ENCODE peak calls at places on chromosomes 7 and 10, in nine cellular contexts. One of them, this sample, is unnamed.

GRCh38 chr10:69892436-69893215 is 90.9 kb downstream of the COL13A1 start:
- DNase-seq in ovary: no peak
- DNase-seq in AG09309: no peak
- DNase-seq in nucleus accumbens: no peak
- DNase-seq in lower leg skin: no peak
- DNase-seq in stimulated activated CD4-positive, alpha-beta T cell treated with anti-CD3 and anti-CD28 coated beads, Interleukin-4, amount 100 ng/mL, for 1 hour: no peak
- DNase-seq in mesendoderm: no peak
- DNase-seq in HFF-Myc: no peak
- DNase-seq in non-pigmented ciliary epithelial cell: no peak
- DNase-seq in this sample: no peak

GRCh38 chr10:98331888-98332287 is 63.9 kb upstream of the LOXL4 start:
- DNase-seq in lower leg skin: no peak
- DNase-seq in stimulated activated CD4-positive, alpha-beta T cell treated with anti-CD3 and anti-CD28 coated beads, Interleukin-4, amount 100 ng/mL, for 1 hour: no peak
- DNase-seq in mesendoderm: peak; percentile 93
- DNase-seq in non-pigmented ciliary epithelial cell: no peak
- DNase-seq in HFF-Myc: no peak
- DNase-seq in ovary: no peak
- DNase-seq in AG09309: no peak
- DNase-seq in nucleus accumbens: no peak
- DNase-seq in this sample: no peak

GRCh38 chr7:97006146-97006950 is 995 bp downstream of the DLX6 start:
- DNase-seq in HFF-Myc: no peak
- DNase-seq in lower leg skin: peak; percentile 88
- DNase-seq in AG09309: no peak
- DNase-seq in stimulated activated CD4-positive, alpha-beta T cell treated with anti-CD3 and anti-CD28 coated beads, Interleukin-4, amount 100 ng/mL, for 1 hour: peak; percentile 37
- DNase-seq in non-pigmented ciliary epithelial cell: no peak
- DNase-seq in mesendoderm: peak; percentile 90
- DNase-seq in ovary: peak; percentile 52
- DNase-seq in nucleus accumbens: no peak
- DNase-seq in this sample: no peak

GRCh38 chr10:119306514-119306951 is 99.2 kb downstream of the GRK5 start:
- DNase-seq in lower leg skin: no peak
- DNase-seq in ovary: no peak
- DNase-seq in nucleus accumbens: no peak
- DNase-seq in HFF-Myc: no peak
- DNase-seq in AG09309: no peak
- DNase-seq in stimulated activated CD4-positive, alpha-beta T cell treated with anti-CD3 and anti-CD28 coated beads, Interleukin-4, amount 100 ng/mL, for 1 hour: peak; percentile 64
- DNase-seq in non-pigmented ciliary epithelial cell: no peak
- DNase-seq in mesendoderm: no peak
- DNase-seq in this sample: no peak

GRCh38 chr10:89549510-89549909 is 14.1 kb upstream of the SLC16A12 start:
- DNase-seq in nucleus accumbens: no peak
- DNase-seq in non-pigmented ciliary epithelial cell: no peak
- DNase-seq in ovary: no peak
- DNase-seq in AG09309: no peak
- DNase-seq in lower leg skin: no peak
- DNase-seq in stimulated activated CD4-positive, alpha-beta T cell treated with anti-CD3 and anti-CD28 coated beads, Interleukin-4, amount 100 ng/mL, for 1 hour: no peak
- DNase-seq in mesendoderm: no peak
- DNase-seq in HFF-Myc: no peak
- DNase-seq in this sample: no peak

GRCh38 chr10:3776796-3777571 is 8.0 kb downstream of the KLF6 start:
- DNase-seq in stimulated activated CD4-positive, alpha-beta T cell treated with anti-CD3 and anti-CD28 coated beads, Interleukin-4, amount 100 ng/mL, for 1 hour: no peak
- DNase-seq in ovary: no peak
- DNase-seq in nucleus accumbens: no peak
- DNase-seq in AG09309: no peak
- DNase-seq in HFF-Myc: peak; percentile 78
- DNase-seq in lower leg skin: no peak
- DNase-seq in non-pigmented ciliary epithelial cell: no peak
- DNase-seq in mesendoderm: peak; percentile 40
- DNase-seq in this sample: peak; percentile 64

GRCh38 chr7:2063562-2064360 is 169.0 kb downstream of the MAD1L1 start:
- DNase-seq in HFF-Myc: no peak
- DNase-seq in mesendoderm: no peak
- DNase-seq in lower leg skin: no peak
- DNase-seq in stimulated activated CD4-positive, alpha-beta T cell treated with anti-CD3 and anti-CD28 coated beads, Interleukin-4, amount 100 ng/mL, for 1 hour: no peak
- DNase-seq in non-pigmented ciliary epithelial cell: no peak
- DNase-seq in ovary: no peak
- DNase-seq in nucleus accumbens: peak; percentile 11
- DNase-seq in AG09309: no peak
- DNase-seq in this sample: no peak

GRCh38 chr7:82534687-82535086 is 91.1 kb upstream of the CACNA2D1 start:
- DNase-seq in mesendoderm: no peak
- DNase-seq in ovary: no peak
- DNase-seq in HFF-Myc: no peak
- DNase-seq in lower leg skin: no peak
- DNase-seq in nucleus accumbens: no peak
- DNase-seq in non-pigmented ciliary epithelial cell: no peak
- DNase-seq in stimulated activated CD4-positive, alpha-beta T cell treated with anti-CD3 and anti-CD28 coated beads, Interleukin-4, amount 100 ng/mL, for 1 hour: no peak
- DNase-seq in AG09309: no peak
- DNase-seq in this sample: peak; percentile 9

This sample was measured in GM04503.